ENCODE peak calls at places on chromosomes 7 and 10, in four cellular contexts. V, K, G and D are unnamed samples. For H3K4me1, the result is how much of the 10 kb centered on the place peaks cover.

GRCh38 chr10:132858121-132859081 is 72.5 kb upstream of the NKX6-2 start:
- DNase-seq in V (no peak), K (peak), G (no peak), D (peak)

GRCh38 chr7:115618676-115619075 is 411.9 kb downstream of the TFEC start:
- DNase-seq in V (no peak), K (no peak), G (no peak), D (no peak)

GRCh38 chr7:128041203-128041602 is 10.0 kb upstream of the LRRC4 start:
- DNase-seq in V (no peak), K (no peak), G (no peak), D (no peak)

GRCh38 chr7:138981332-138982203 is at the start of gene KIAA1549:
- DNase-seq in V (peak), K (peak), G (peak), D (peak)

GRCh38 chr7:90298145-90299038 is 22.7 kb downstream of the FAM237B start:
- DNase-seq in V (no peak), K (no peak), G (no peak), D (no peak)

GRCh38 chr10:73819513-73820093 is 8.2 kb upstream of the NDST2 start:
- DNase-seq in V (no peak), K (peak), G (peak), D (no peak)

GRCh38 chr10:85524001-85524400 is 842.6 kb downstream of the GRID1 start:
- DNase-seq in V (no peak), K (no peak), G (no peak), D (no peak)

GRCh38 chr7:36949711-36950600 is 225.7 kb upstream of the AOAH start:
- DNase-seq in V (no peak), K (peak), G (peak), D (no peak)

GRCh38 chr7:101667399-101667798 is 38.3 kb upstream of the MYL10 start:
- DNase-seq in V (no peak), K (no peak), G (no peak), D (no peak)

GRCh38 chr10:31100662-31101061 is 69.0 kb upstream of the ZNF438 start:
- DNase-seq in V (no peak), K (no peak), G (no peak), D (no peak)

GRCh38 chr10:86360657-86361056 is 5.9 kb downstream of the GRID1 start:
- DNase-seq in V (no peak), K (peak), G (no peak), D (no peak)

GRCh38 chr7:141074162-141074989 is 512 bp downstream of the TMEM178B start:
- DNase-seq in V (peak), K (no peak), G (no peak), D (no peak)

GRCh38 chr7:120421151-120421651 is 148.2 kb downstream of the KCND2 start:
- DNase-seq in V (no peak), K (no peak), G (no peak), D (no peak)

GRCh38 chr10:123761666-123762230 is 95.6 kb downstream of the GPR26 start:
- DNase-seq in V (no peak), K (no peak), G (no peak), D (no peak)

GRCh38 chr10:74852406-74852805 is 26.0 kb downstream of the KAT6B start:
- DNase-seq in V (no peak), K (no peak), G (no peak), D (no peak)
- H3K27ac ChIP-seq in V (peak), K (no peak), G (peak), D (no peak)

DNA sequence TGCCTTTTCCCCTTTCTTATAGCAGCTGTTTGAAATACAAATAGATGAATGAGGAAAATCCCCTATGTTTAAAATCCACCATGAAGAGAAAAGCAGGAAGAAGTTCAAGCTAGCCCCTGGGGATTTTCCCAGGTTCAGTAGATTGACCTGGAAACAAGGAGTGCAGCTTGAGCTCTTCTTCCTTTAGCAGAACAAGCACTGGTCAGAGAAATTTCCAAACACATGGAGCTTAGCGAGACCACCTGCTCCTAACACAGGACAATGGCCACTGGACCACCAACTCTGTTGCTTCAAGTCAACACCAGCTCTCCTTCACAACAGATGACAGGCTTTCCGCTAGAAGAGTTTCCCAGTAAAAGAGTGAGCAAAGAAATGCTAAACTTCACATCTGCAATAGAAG is 9.3 kb upstream of the FBXW4 start:
- DNase-seq in V (no peak), K (no peak), G (no peak), D (no peak)
- H3K4me1 ChIP-seq in V (under half), K (under half), G (under half), D (under half)

DNA sequence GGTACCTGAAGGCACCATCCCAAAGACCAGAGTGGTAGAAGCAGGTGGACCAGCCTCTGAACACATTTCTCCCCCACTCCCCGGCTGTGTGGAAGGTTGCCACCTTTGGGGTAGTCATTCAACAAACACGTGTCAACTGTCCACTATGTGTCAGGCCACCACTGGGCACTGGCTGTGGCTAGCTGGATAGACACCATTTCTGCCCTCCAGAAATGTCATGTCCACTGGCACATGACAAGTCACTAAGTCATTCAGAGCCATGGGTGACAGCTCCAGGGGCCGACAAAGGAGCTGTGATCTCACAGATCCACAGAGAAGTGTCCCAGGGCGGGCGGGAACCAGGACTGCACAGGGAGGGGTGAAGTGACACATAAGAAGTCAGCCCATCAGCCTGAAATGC is 99.6 kb downstream of the EGFR start:
- DNase-seq in V (no peak), K (no peak), G (no peak), D (no peak)
- H3K27ac ChIP-seq in V (no peak), K (no peak), G (no peak), D (no peak)

GRCh38 chr10:117541405-117541908 is 1.1 kb upstream of the EMX2 start:
- DNase-seq in V (no peak), K (no peak), G (no peak), D (no peak)
- H3K4me1 ChIP-seq in V (under half), K (under half), G (under half), D (under half)

DNA sequence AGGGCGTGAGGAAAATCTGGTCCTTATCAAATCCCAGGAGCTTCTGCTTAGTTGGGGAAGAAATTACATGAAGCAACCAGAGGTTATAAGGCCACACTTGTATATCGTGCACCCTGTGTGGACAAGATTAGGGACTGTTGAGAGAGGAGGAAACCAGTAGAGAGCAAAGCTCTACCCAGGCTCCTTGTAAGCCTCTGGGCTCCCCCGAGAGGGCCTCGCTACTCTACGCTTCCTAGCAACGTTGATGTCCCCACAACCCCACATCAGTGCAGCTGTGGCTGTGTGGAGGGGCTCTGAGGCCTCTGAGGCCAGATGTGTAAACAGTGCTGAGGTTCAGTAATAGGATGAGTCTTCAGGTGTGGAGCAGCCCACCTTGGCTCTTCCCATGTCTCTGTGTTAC is 16.0 kb downstream of the HIF1AN start:
- DNase-seq in V (no peak), K (no peak), G (no peak), D (no peak)
- H3K27ac ChIP-seq in V (no peak), K (no peak), G (no peak), D (no peak)

GRCh38 chr10:114665406-114665805 is 7.3 kb upstream of the ABLIM1 start:
- DNase-seq in V (no peak), K (no peak), G (no peak), D (no peak)
- H3K4me1 ChIP-seq in V (under half), K (under half), G (under half), D (under half)

GRCh38 chr7:31432831-31433340 is 81.0 kb upstream of the ITPRID1 start:
- DNase-seq in V (no peak), K (no peak), G (no peak), D (no peak)

GRCh38 chr7:31437466-31437865 is 76.4 kb upstream of the ITPRID1 start:
- DNase-seq in V (no peak), K (no peak), G (no peak), D (no peak)

GRCh38 chr7:31432166-31432565 is 81.7 kb upstream of the ITPRID1 start:
- DNase-seq in V (no peak), K (no peak), G (no peak), D (no peak)
- H3K27ac ChIP-seq in V (no peak), K (no peak), G (no peak), D (no peak)

GRCh38 chr10:71762324-71762723 is 11.0 kb downstream of the VSIR start:
- DNase-seq in V (no peak), K (no peak), G (no peak), D (no peak)
- H3K4me1 ChIP-seq in V (half or more), K (under half), G (under half), D (under half)

GRCh38 chr7:47317537-47317936 is 264.4 kb downstream of the TNS3 start:
- DNase-seq in V (no peak), K (no peak), G (no peak), D (no peak)

GRCh38 chr7:47314728-47315601 is 266.9 kb downstream of the TNS3 start:
- DNase-seq in V (no peak), K (no peak), G (no peak), D (no peak)

GRCh38 chr7:47322731-47323130 is 259.2 kb downstream of the TNS3 start:
- DNase-seq in V (no peak), K (peak), G (no peak), D (no peak)

GRCh38 chr7:47320296-47320695 is 261.6 kb downstream of the TNS3 start:
- DNase-seq in V (no peak), K (peak), G (no peak), D (no peak)

GRCh38 chr7:47318395-47319182 is 263.3 kb downstream of the TNS3 start:
- DNase-seq in V (no peak), K (no peak), G (no peak), D (no peak)
- H3K27ac ChIP-seq in V (no peak), K (no peak), G (no peak), D (no peak)

GRCh38 chr7:136883046-136883445 is 14.6 kb downstream of the CHRM2 start:
- DNase-seq in V (no peak), K (no peak), G (no peak), D (no peak)
- H3K4me1 ChIP-seq in V (under half), K (under half), G (under half), D (under half)